ENCODE peak calls at places on chromosomes 7 and 10, in nine cellular contexts. One of them, this sample, is unnamed.

GRCh38 chr10:6486280-6486679 is 93.8 kb downstream of the PRKCQ start:
- DNase-seq in HFF-Myc: no peak
- DNase-seq in GM13977: no peak
- DNase-seq in activated naive CD4-positive, alpha-beta T cell: no peak
- DNase-seq in fibroblast of gingiva: no peak
- DNase-seq in T-helper 2 cell: no peak
- DNase-seq in mucosa of gallbladder: no peak
- DNase-seq in A549: no peak
- DNase-seq in activated CD8-positive, alpha-beta memory T cell treated with anti-CD3 and anti-CD28 coated beads, Interleukin-2, amount 10 ng/mL, durations not matched to agents 7 days and 5 days: no peak
- DNase-seq in this sample: no peak

GRCh38 chr7:20959281-20959680 is 172.6 kb upstream of the SP8 start:
- DNase-seq in activated naive CD4-positive, alpha-beta T cell: no peak
- DNase-seq in fibroblast of gingiva: no peak
- DNase-seq in activated CD8-positive, alpha-beta memory T cell treated with anti-CD3 and anti-CD28 coated beads, Interleukin-2, amount 10 ng/mL, durations not matched to agents 7 days and 5 days: no peak
- DNase-seq in T-helper 2 cell: no peak
- DNase-seq in GM13977: no peak
- DNase-seq in A549: no peak
- DNase-seq in mucosa of gallbladder: no peak
- DNase-seq in HFF-Myc: no peak
- DNase-seq in this sample: no peak

GRCh38 chr7:98957766-98958165 is 79.4 kb downstream of the TRRAP start:
- DNase-seq in T-helper 2 cell: no peak
- DNase-seq in HFF-Myc: no peak
- DNase-seq in GM13977: no peak
- DNase-seq in activated CD8-positive, alpha-beta memory T cell treated with anti-CD3 and anti-CD28 coated beads, Interleukin-2, amount 10 ng/mL, durations not matched to agents 7 days and 5 days: no peak
- DNase-seq in A549: no peak
- DNase-seq in fibroblast of gingiva: no peak
- DNase-seq in mucosa of gallbladder: no peak
- DNase-seq in activated naive CD4-positive, alpha-beta T cell: no peak
- DNase-seq in this sample: no peak

GRCh38 chr10:34954142-34954541 is 136.0 kb downstream of the CUL2 start:
- DNase-seq in HFF-Myc: no peak
- DNase-seq in activated CD8-positive, alpha-beta memory T cell treated with anti-CD3 and anti-CD28 coated beads, Interleukin-2, amount 10 ng/mL, durations not matched to agents 7 days and 5 days: no peak
- DNase-seq in A549: no peak
- DNase-seq in mucosa of gallbladder: peak; percentile 86
- DNase-seq in GM13977: no peak
- DNase-seq in activated naive CD4-positive, alpha-beta T cell: no peak
- DNase-seq in T-helper 2 cell: no peak
- DNase-seq in fibroblast of gingiva: no peak
- DNase-seq in this sample: no peak

GRCh38 chr10:75407716-75408511 is 6.3 kb upstream of the ZNF503 start:
- DNase-seq in GM13977: peak; percentile 38
- DNase-seq in fibroblast of gingiva: peak; percentile 41
- DNase-seq in A549: no peak
- DNase-seq in mucosa of gallbladder: no peak
- DNase-seq in HFF-Myc: no peak
- DNase-seq in T-helper 2 cell: no peak
- DNase-seq in activated CD8-positive, alpha-beta memory T cell treated with anti-CD3 and anti-CD28 coated beads, Interleukin-2, amount 10 ng/mL, durations not matched to agents 7 days and 5 days: no peak
- DNase-seq in activated naive CD4-positive, alpha-beta T cell: no peak
- DNase-seq in this sample: no peak

GRCh38 chr10:112519129-112519761 is 72.2 kb downstream of the VTI1A start:
- DNase-seq in T-helper 2 cell: no peak
- DNase-seq in activated naive CD4-positive, alpha-beta T cell: no peak
- DNase-seq in HFF-Myc: no peak
- DNase-seq in fibroblast of gingiva: no peak
- DNase-seq in GM13977: peak; percentile 12
- DNase-seq in activated CD8-positive, alpha-beta memory T cell treated with anti-CD3 and anti-CD28 coated beads, Interleukin-2, amount 10 ng/mL, durations not matched to agents 7 days and 5 days: peak; percentile 48
- DNase-seq in mucosa of gallbladder: no peak
- DNase-seq in A549: no peak
- DNase-seq in this sample: no peak

GRCh38 chr10:50605280-50606270 is 18.2 kb downstream of the SGMS1 start:
- DNase-seq in HFF-Myc: no peak
- DNase-seq in T-helper 2 cell: no peak
- DNase-seq in activated naive CD4-positive, alpha-beta T cell: no peak
- DNase-seq in fibroblast of gingiva: peak; percentile 74
- DNase-seq in activated CD8-positive, alpha-beta memory T cell treated with anti-CD3 and anti-CD28 coated beads, Interleukin-2, amount 10 ng/mL, durations not matched to agents 7 days and 5 days: peak; percentile 47
- DNase-seq in A549: peak; percentile 24
- DNase-seq in GM13977: no peak
- DNase-seq in mucosa of gallbladder: peak; percentile 56
- DNase-seq in this sample: no peak

GRCh38 chr7:129650056-129650758 is 38.7 kb downstream of the NRF1 start:
- DNase-seq in mucosa of gallbladder: no peak
- DNase-seq in activated CD8-positive, alpha-beta memory T cell treated with anti-CD3 and anti-CD28 coated beads, Interleukin-2, amount 10 ng/mL, durations not matched to agents 7 days and 5 days: no peak
- DNase-seq in HFF-Myc: no peak
- DNase-seq in fibroblast of gingiva: no peak
- DNase-seq in activated naive CD4-positive, alpha-beta T cell: no peak
- DNase-seq in GM13977: no peak
- DNase-seq in T-helper 2 cell: no peak
- DNase-seq in A549: no peak
- DNase-seq in this sample: no peak

GRCh38 chr10:75464478-75465090 is 33.2 kb downstream of the LRMDA start:
- DNase-seq in HFF-Myc: no peak
- DNase-seq in mucosa of gallbladder: no peak
- DNase-seq in T-helper 2 cell: no peak
- DNase-seq in A549: no peak
- DNase-seq in GM13977: no peak
- DNase-seq in activated CD8-positive, alpha-beta memory T cell treated with anti-CD3 and anti-CD28 coated beads, Interleukin-2, amount 10 ng/mL, durations not matched to agents 7 days and 5 days: no peak
- DNase-seq in fibroblast of gingiva: no peak
- DNase-seq in activated naive CD4-positive, alpha-beta T cell: no peak
- DNase-seq in this sample: no peak

GRCh38 chr7:27210441-27211083 is 10.7 kb upstream of the HOXA13 start:
- DNase-seq in mucosa of gallbladder: peak; percentile 37
- DNase-seq in GM13977: peak; percentile 82
- DNase-seq in fibroblast of gingiva: peak; percentile 11
- DNase-seq in A549: peak; percentile 79
- DNase-seq in activated naive CD4-positive, alpha-beta T cell: no peak
- DNase-seq in HFF-Myc: no peak
- DNase-seq in T-helper 2 cell: no peak
- DNase-seq in activated CD8-positive, alpha-beta memory T cell treated with anti-CD3 and anti-CD28 coated beads, Interleukin-2, amount 10 ng/mL, durations not matched to agents 7 days and 5 days: peak; percentile 54
- DNase-seq in this sample: peak; percentile 69

GRCh38 chr10:122053314-122053713 is 64.4 kb downstream of the TACC2 start:
- DNase-seq in GM13977: no peak
- DNase-seq in fibroblast of gingiva: no peak
- DNase-seq in T-helper 2 cell: no peak
- DNase-seq in activated naive CD4-positive, alpha-beta T cell: no peak
- DNase-seq in mucosa of gallbladder: no peak
- DNase-seq in activated CD8-positive, alpha-beta memory T cell treated with anti-CD3 and anti-CD28 coated beads, Interleukin-2, amount 10 ng/mL, durations not matched to agents 7 days and 5 days: no peak
- DNase-seq in A549: no peak
- DNase-seq in HFF-Myc: no peak
- DNase-seq in this sample: no peak

GRCh38 chr7:159026271-159027047 is 118.2 kb downstream of the VIPR2 start:
- DNase-seq in T-helper 2 cell: no peak
- DNase-seq in fibroblast of gingiva: no peak
- DNase-seq in HFF-Myc: no peak
- DNase-seq in activated CD8-positive, alpha-beta memory T cell treated with anti-CD3 and anti-CD28 coated beads, Interleukin-2, amount 10 ng/mL, durations not matched to agents 7 days and 5 days: peak; percentile 26
- DNase-seq in GM13977: no peak
- DNase-seq in A549: no peak
- DNase-seq in mucosa of gallbladder: no peak
- DNase-seq in activated naive CD4-positive, alpha-beta T cell: no peak
- DNase-seq in this sample: no peak

GRCh38 chr10:123640016-123640535 is 26.1 kb upstream of the GPR26 start:
- DNase-seq in fibroblast of gingiva: no peak
- DNase-seq in activated naive CD4-positive, alpha-beta T cell: no peak
- DNase-seq in activated CD8-positive, alpha-beta memory T cell treated with anti-CD3 and anti-CD28 coated beads, Interleukin-2, amount 10 ng/mL, durations not matched to agents 7 days and 5 days: no peak
- DNase-seq in GM13977: no peak
- DNase-seq in A549: no peak
- DNase-seq in mucosa of gallbladder: no peak
- DNase-seq in HFF-Myc: no peak
- DNase-seq in T-helper 2 cell: no peak
- DNase-seq in this sample: no peak

GRCh38 chr7:32058017-32058416 is 12.2 kb downstream of the PDE1C start:
- DNase-seq in HFF-Myc: no peak
- DNase-seq in GM13977: no peak
- DNase-seq in T-helper 2 cell: no peak
- DNase-seq in activated naive CD4-positive, alpha-beta T cell: no peak
- DNase-seq in fibroblast of gingiva: no peak
- DNase-seq in A549: no peak
- DNase-seq in activated CD8-positive, alpha-beta memory T cell treated with anti-CD3 and anti-CD28 coated beads, Interleukin-2, amount 10 ng/mL, durations not matched to agents 7 days and 5 days: no peak
- DNase-seq in mucosa of gallbladder: no peak
- DNase-seq in this sample: no peak

GRCh38 chr7:4882169-4882741 is 1.3 kb downstream of the RADIL start:
- DNase-seq in activated CD8-positive, alpha-beta memory T cell treated with anti-CD3 and anti-CD28 coated beads, Interleukin-2, amount 10 ng/mL, durations not matched to agents 7 days and 5 days: no peak
- DNase-seq in HFF-Myc: peak; percentile 59
- DNase-seq in fibroblast of gingiva: peak; percentile 88
- DNase-seq in A549: no peak
- DNase-seq in mucosa of gallbladder: peak; percentile 33
- DNase-seq in GM13977: no peak
- DNase-seq in T-helper 2 cell: no peak
- DNase-seq in activated naive CD4-positive, alpha-beta T cell: no peak
- DNase-seq in this sample: peak; percentile 55

GRCh38 chr10:131147301-131147975 is 164.1 kb downstream of the TCERG1L start:
- DNase-seq in HFF-Myc: no peak
- DNase-seq in fibroblast of gingiva: no peak
- DNase-seq in T-helper 2 cell: no peak
- DNase-seq in activated naive CD4-positive, alpha-beta T cell: no peak
- DNase-seq in mucosa of gallbladder: no peak
- DNase-seq in GM13977: no peak
- DNase-seq in A549: no peak
- DNase-seq in activated CD8-positive, alpha-beta memory T cell treated with anti-CD3 and anti-CD28 coated beads, Interleukin-2, amount 10 ng/mL, durations not matched to agents 7 days and 5 days: no peak
- DNase-seq in this sample: no peak

GRCh38 chr10:71877818-71878217 is 26.8 kb upstream of the PSAP start:
- DNase-seq in mucosa of gallbladder: no peak
- DNase-seq in activated CD8-positive, alpha-beta memory T cell treated with anti-CD3 and anti-CD28 coated beads, Interleukin-2, amount 10 ng/mL, durations not matched to agents 7 days and 5 days: no peak
- DNase-seq in HFF-Myc: no peak
- DNase-seq in fibroblast of gingiva: no peak
- DNase-seq in T-helper 2 cell: no peak
- DNase-seq in GM13977: no peak
- DNase-seq in A549: no peak
- DNase-seq in activated naive CD4-positive, alpha-beta T cell: no peak
- DNase-seq in this sample: no peak

GRCh38 chr7:98737176-98737575 is 120.1 kb downstream of the NPTX2 start:
- DNase-seq in activated CD8-positive, alpha-beta memory T cell treated with anti-CD3 and anti-CD28 coated beads, Interleukin-2, amount 10 ng/mL, durations not matched to agents 7 days and 5 days: no peak
- DNase-seq in T-helper 2 cell: no peak
- DNase-seq in GM13977: no peak
- DNase-seq in fibroblast of gingiva: no peak
- DNase-seq in A549: no peak
- DNase-seq in mucosa of gallbladder: no peak
- DNase-seq in HFF-Myc: no peak
- DNase-seq in activated naive CD4-positive, alpha-beta T cell: no peak
- DNase-seq in this sample: no peak

GRCh38 chr7:151374139-151374538 is 32.5 kb downstream of the NUB1 start:
- DNase-seq in activated CD8-positive, alpha-beta memory T cell treated with anti-CD3 and anti-CD28 coated beads, Interleukin-2, amount 10 ng/mL, durations not matched to agents 7 days and 5 days: no peak
- DNase-seq in mucosa of gallbladder: no peak
- DNase-seq in fibroblast of gingiva: no peak
- DNase-seq in activated naive CD4-positive, alpha-beta T cell: no peak
- DNase-seq in A549: no peak
- DNase-seq in T-helper 2 cell: no peak
- DNase-seq in HFF-Myc: no peak
- DNase-seq in GM13977: peak; percentile 8
- DNase-seq in this sample: no peak

GRCh38 chr10:67875340-67876238 is 8.9 kb upstream of the SIRT1 start:
- DNase-seq in activated naive CD4-positive, alpha-beta T cell: no peak
- DNase-seq in GM13977: no peak
- DNase-seq in mucosa of gallbladder: no peak
- DNase-seq in T-helper 2 cell: no peak
- DNase-seq in activated CD8-positive, alpha-beta memory T cell treated with anti-CD3 and anti-CD28 coated beads, Interleukin-2, amount 10 ng/mL, durations not matched to agents 7 days and 5 days: no peak
- DNase-seq in fibroblast of gingiva: no peak
- DNase-seq in A549: no peak
- DNase-seq in HFF-Myc: no peak
- DNase-seq in this sample: no peak

GRCh38 chr10:22252801-22253577 is 35.2 kb upstream of the EBLN1 start:
- DNase-seq in activated naive CD4-positive, alpha-beta T cell: peak; percentile 36
- DNase-seq in HFF-Myc: no peak
- DNase-seq in mucosa of gallbladder: peak; percentile 22
- DNase-seq in T-helper 2 cell: no peak
- DNase-seq in A549: no peak
- DNase-seq in activated CD8-positive, alpha-beta memory T cell treated with anti-CD3 and anti-CD28 coated beads, Interleukin-2, amount 10 ng/mL, durations not matched to agents 7 days and 5 days: peak; percentile 54
- DNase-seq in fibroblast of gingiva: peak; percentile 32
- DNase-seq in GM13977: peak; percentile 63
- DNase-seq in this sample: peak; percentile 5

GRCh38 chr10:63671317-63671937 is 150.2 kb downstream of the REEP3 start:
- DNase-seq in activated naive CD4-positive, alpha-beta T cell: no peak
- DNase-seq in GM13977: no peak
- DNase-seq in mucosa of gallbladder: no peak
- DNase-seq in activated CD8-positive, alpha-beta memory T cell treated with anti-CD3 and anti-CD28 coated beads, Interleukin-2, amount 10 ng/mL, durations not matched to agents 7 days and 5 days: no peak
- DNase-seq in HFF-Myc: peak; percentile 84
- DNase-seq in T-helper 2 cell: no peak
- DNase-seq in A549: no peak
- DNase-seq in fibroblast of gingiva: peak; percentile 88
- DNase-seq in this sample: peak; percentile 3

GRCh38 chr7:44977304-44977858 is 1.4 kb downstream of the MYO1G start:
- DNase-seq in T-helper 2 cell: no peak
- DNase-seq in activated CD8-positive, alpha-beta memory T cell treated with anti-CD3 and anti-CD28 coated beads, Interleukin-2, amount 10 ng/mL, durations not matched to agents 7 days and 5 days: peak; percentile 95
- DNase-seq in HFF-Myc: no peak
- DNase-seq in activated naive CD4-positive, alpha-beta T cell: peak; percentile 50
- DNase-seq in mucosa of gallbladder: no peak
- DNase-seq in A549: no peak
- DNase-seq in GM13977: peak; percentile 63
- DNase-seq in fibroblast of gingiva: no peak
- DNase-seq in this sample: no peak

GRCh38 chr7:2470204-2471021 is 5.8 kb downstream of the GRIFIN start:
- DNase-seq in T-helper 2 cell: no peak
- DNase-seq in activated CD8-positive, alpha-beta memory T cell treated with anti-CD3 and anti-CD28 coated beads, Interleukin-2, amount 10 ng/mL, durations not matched to agents 7 days and 5 days: no peak
- DNase-seq in GM13977: no peak
- DNase-seq in fibroblast of gingiva: no peak
- DNase-seq in HFF-Myc: no peak
- DNase-seq in A549: no peak
- DNase-seq in activated naive CD4-positive, alpha-beta T cell: no peak
- DNase-seq in mucosa of gallbladder: no peak
- DNase-seq in this sample: no peak

GRCh38 chr7:99004781-99005500 is 126.6 kb downstream of the TRRAP start:
- DNase-seq in activated CD8-positive, alpha-beta memory T cell treated with anti-CD3 and anti-CD28 coated beads, Interleukin-2, amount 10 ng/mL, durations not matched to agents 7 days and 5 days: no peak
- DNase-seq in T-helper 2 cell: no peak
- DNase-seq in A549: no peak
- DNase-seq in HFF-Myc: no peak
- DNase-seq in mucosa of gallbladder: no peak
- DNase-seq in fibroblast of gingiva: no peak
- DNase-seq in activated naive CD4-positive, alpha-beta T cell: no peak
- DNase-seq in GM13977: no peak
- DNase-seq in this sample: no peak

This sample was measured in BE2C.